ENCODE peak calls at places on chromosomes 4 and X, in nine cellular contexts. Z, B, T, U, A, W, G, V and Q are unnamed samples.
A peak's percentile ranks its signal among the peaks of the same experiment; 100 is the strongest.

GRCh38 chr4:46937493-46937892 is 28.4 kb upstream of the COX7B2 start:
- DNase-seq in U (no peak), G (no peak), V (no peak), Z (no peak), A (no peak), B (no peak), W (no peak), T (no peak), Q (no peak)

GRCh38 chr4:121464854-121465253 is 84.0 kb upstream of the QRFPR start:
- DNase-seq in G (no peak), W (no peak), V (no peak), B (no peak), Z (no peak), A (no peak), T (no peak), U (no peak), Q (no peak)

GRCh38 chr4:176721459-176721858 is 71.3 kb downstream of the VEGFC start:
- DNase-seq in Z (no peak), T (no peak), A (no peak), U (no peak), V (no peak), G (no peak), W (no peak), B (no peak), Q (no peak)

GRCh38 chrX:46447384-46447783 is 97.8 kb downstream of the ZNF674 start:
- DNase-seq in T (peak; percentile 9), U (no peak), Z (no peak), V (no peak), B (no peak), G (no peak), W (no peak), A (peak; percentile 4), Q (peak; percentile 71)

GRCh38 chr4:35189988-35190613 is 1054.2 kb downstream of the ARAP2 start:
- DNase-seq in B (no peak), T (no peak), Z (no peak), W (no peak), G (no peak), U (no peak), A (no peak), V (no peak), Q (no peak)

GRCh38 chrX:135432453-135432852 is 10.7 kb downstream of the SMIM10L2A start:
- DNase-seq in A (no peak), B (no peak), T (no peak), Z (no peak), W (no peak), V (no peak), G (no peak), U (no peak), Q (no peak)

GRCh38 chrX:31185884-31186283 is 114.0 kb upstream of the FTHL17 start:
- DNase-seq in W (no peak), U (no peak), B (no peak), V (no peak), G (no peak), A (no peak), T (no peak), Z (no peak), Q (no peak)

GRCh38 chr4:112321768-112322684 is 24.9 kb downstream of the ALPK1 start:
- DNase-seq in A (no peak), W (peak; percentile 57), B (peak; percentile 33), G (peak; percentile 68), T (peak; percentile 46), V (peak; percentile 51), Z (peak; percentile 77), U (peak; percentile 64), Q (peak; percentile 21)

GRCh38 chr4:26263165-26263564 is 57.6 kb upstream of the RBPJ start:
- DNase-seq in U (no peak), Z (no peak), G (no peak), V (no peak), B (no peak), A (no peak), W (no peak), T (peak; percentile 26), Q (no peak)